ENCODE peak calls at places on chromosome 15, in four cellular contexts. H is neuronal stem cell, A is H9, D is mesenchymal stem cell. K is an unnamed sample.

GRCh38 chr15:27481768-27482167 is 510.8 kb downstream of the GABRG3 start:
- DNase-seq in H (no peak), A (peak; percentile 62), D (no peak), K (no peak)

GRCh38 chr15:70269991-70270751 is 172.5 kb upstream of the TLE3 start:
- DNase-seq in H (no peak), A (no peak), D (no peak), K (no peak)

GRCh38 chr15:57708047-57708446 is 1.5 kb downstream of the POLR2M start:
- DNase-seq in H (no peak), A (no peak), D (peak; percentile 74), K (no peak)

GRCh38 chr15:91780387-91780786 is 73.1 kb upstream of the SLCO3A1 start:
- DNase-seq in H (no peak), A (no peak), D (no peak), K (no peak)

GRCh38 chr15:61383421-61383820 is 154.3 kb upstream of the RORA start:
- DNase-seq in H (no peak), A (no peak), D (peak; percentile 44), K (peak; percentile 30)

GRCh38 chr15:48120751-48121150 is at the start of gene SLC24A5:
- DNase-seq in H (no peak), A (no peak), D (no peak), K (no peak)

GRCh38 chr15:25875551-25875950 is 12.4 kb upstream of the ATP10A start:
- DNase-seq in H (no peak), A (no peak), D (no peak), K (no peak)

GRCh38 chr15:55816017-55816416 is 73.1 kb upstream of the PRTG start:
- DNase-seq in H (no peak), A (no peak), D (peak; percentile 41), K (no peak)

GRCh38 chr15:68483165-68483564 is 51.2 kb upstream of the ITGA11 start:
- DNase-seq in H (no peak), A (no peak), D (no peak), K (no peak)

GRCh38 chr15:63466378-63467192 is 37.8 kb upstream of the USP3 start:
- DNase-seq in H (peak; percentile 43), A (peak; percentile 67), D (peak; percentile 76), K (peak; percentile 31)

GRCh38 chr15:63469190-63469589 is 35.2 kb upstream of the USP3 start:
- DNase-seq in H (no peak), A (no peak), D (no peak), K (no peak)

GRCh38 chr15:88908123-88908522 is 5.1 kb downstream of the MFGE8 start:
- DNase-seq in H (no peak), A (no peak), D (no peak), K (no peak)

GRCh38 chr15:101799665-101800064 is 3.6 kb upstream of the OR4F6 start:
- DNase-seq in H (no peak), A (no peak), D (no peak), K (no peak)

GRCh38 chr15:90072978-90073640 is 29.2 kb downstream of the IDH2 start:
- DNase-seq in H (no peak), A (peak; percentile 27), D (no peak), K (no peak)

GRCh38 chr15:85361306-85361705 is 19.1 kb upstream of the AKAP13 start:
- DNase-seq in H (no peak), A (no peak), D (no peak), K (no peak)

GRCh38 chr15:76340802-76341365 is 4.3 kb downstream of the ISL2 start:
- DNase-seq in H (no peak), A (peak; percentile 40), D (no peak), K (peak; percentile 42)

GRCh38 chr15:36501063-36501678 is 78.3 kb upstream of the CDIN1 start:
- DNase-seq in H (peak; percentile 51), A (peak; percentile 52), D (peak; percentile 76), K (no peak)

GRCh38 chr15:76058714-76059319 is 968 bp upstream of the TMEM266 start:
- DNase-seq in H (peak; percentile 15), A (peak; percentile 52), D (no peak), K (peak; percentile 5)

GRCh38 chr15:70308011-70308761 is 210.5 kb upstream of the TLE3 start:
- DNase-seq in H (no peak), A (no peak), D (no peak), K (no peak)

GRCh38 chr15:56943398-56943797 is 25.0 kb downstream of the TCF12 start:
- DNase-seq in H (no peak), A (no peak), D (no peak), K (no peak)

GRCh38 chr15:99268431-99268830 is 17.1 kb downstream of the LRRC28 start:
- DNase-seq in H (no peak), A (no peak), D (no peak), K (no peak)

DNA sequence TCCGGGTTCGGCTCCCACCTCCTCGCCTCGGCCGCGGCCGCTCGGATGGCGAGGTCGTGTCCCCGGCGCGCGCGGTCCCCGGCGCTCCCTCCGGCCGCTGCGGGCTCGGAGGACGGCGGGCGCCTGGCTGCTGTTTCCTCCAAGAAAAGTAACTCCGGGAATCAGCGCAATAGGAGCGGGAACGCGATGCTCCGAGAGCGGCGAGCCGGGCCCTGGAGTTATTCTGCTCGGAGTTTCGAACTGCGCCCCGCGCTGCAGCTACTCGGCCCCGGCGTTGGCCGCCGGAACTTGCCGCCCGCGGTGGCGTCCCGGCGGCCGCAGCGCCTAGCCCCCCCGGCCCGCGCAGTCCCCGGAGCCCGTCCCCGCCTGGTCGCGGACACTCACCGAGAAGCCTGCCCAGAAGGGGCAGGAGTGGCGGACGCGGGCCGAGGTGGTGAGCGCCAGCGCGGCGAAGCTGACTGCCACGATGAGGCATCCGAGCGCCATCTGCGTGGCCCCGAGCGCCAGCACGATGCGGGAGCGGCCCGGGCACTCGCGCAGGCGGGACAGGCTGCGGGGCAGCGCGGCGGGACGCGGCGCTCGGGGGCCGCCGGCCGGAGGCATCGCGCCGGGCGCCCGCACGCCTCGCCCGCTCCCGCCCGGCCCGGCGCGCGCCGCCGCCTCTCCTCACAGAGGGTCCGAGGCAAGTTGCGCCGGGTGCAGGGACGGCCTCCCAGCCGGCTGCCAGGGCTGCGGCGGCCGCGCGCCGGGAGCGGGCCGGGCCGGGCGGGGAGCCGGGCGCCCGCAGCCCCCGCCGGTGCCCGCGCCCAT is 251.9 kb downstream of the TJP1 start:
- DNase-seq in H (peak; percentile 41), A (no peak), D (peak; percentile 5), K (peak; percentile 17)
- H2AFZ ChIP-seq in H (peak overlapping the region; percentile 97), A (no peak overlapping the region), D (no peak overlapping the region), K (peak overlapping the region; percentile 85)

GRCh38 chr15:74954515-74954914 is 2.1 kb downstream of the RPP25 start:
- DNase-seq in H (no peak), A (no peak), D (peak; percentile 88), K (peak; percentile 26)
- H3K4me1 ChIP-seq in H (peaks cover 26% of the 10 kb centered on the region), A (no peaks in the 10 kb centered on the region), D (peaks cover 33% of the 10 kb centered on the region), K (peaks cover 13% of the 10 kb centered on the region)

GRCh38 chr15:31499953-31500808 is 173.5 kb downstream of the KLF13 start:
- DNase-seq in H (no peak), A (peak; percentile 23), D (no peak), K (no peak)
- H4K8ac ChIP-seq in H (no peak overlapping the region), A (no peak overlapping the region), D (no peak overlapping the region), K (peak overlapping the region; percentile 43)

GRCh38 chr15:96002890-96003859 is 327.3 kb upstream of the NR2F2 start:
- DNase-seq in H (no peak), A (no peak), D (no peak), K (no peak)
- H2AFZ ChIP-seq in H (no peak overlapping the region), A (no peak overlapping the region), D (no peak overlapping the region), K (no peak overlapping the region)

GRCh38 chr15:41566121-41566885 is 7.3 kb downstream of the TYRO3 start:
- DNase-seq in H (no peak), A (no peak), D (no peak), K (no peak)

GRCh38 chr15:41567261-41567660 is 8.2 kb downstream of the TYRO3 start:
- DNase-seq in H (no peak), A (no peak), D (no peak), K (no peak)

GRCh38 chr15:41567870-41568269 is 8.9 kb downstream of the TYRO3 start:
- DNase-seq in H (peak; percentile 33), A (peak; percentile 61), D (no peak), K (no peak)

GRCh38 chr15:41570764-41571163 is 11.8 kb downstream of the TYRO3 start:
- DNase-seq in H (no peak), A (no peak), D (no peak), K (no peak)

DNA sequence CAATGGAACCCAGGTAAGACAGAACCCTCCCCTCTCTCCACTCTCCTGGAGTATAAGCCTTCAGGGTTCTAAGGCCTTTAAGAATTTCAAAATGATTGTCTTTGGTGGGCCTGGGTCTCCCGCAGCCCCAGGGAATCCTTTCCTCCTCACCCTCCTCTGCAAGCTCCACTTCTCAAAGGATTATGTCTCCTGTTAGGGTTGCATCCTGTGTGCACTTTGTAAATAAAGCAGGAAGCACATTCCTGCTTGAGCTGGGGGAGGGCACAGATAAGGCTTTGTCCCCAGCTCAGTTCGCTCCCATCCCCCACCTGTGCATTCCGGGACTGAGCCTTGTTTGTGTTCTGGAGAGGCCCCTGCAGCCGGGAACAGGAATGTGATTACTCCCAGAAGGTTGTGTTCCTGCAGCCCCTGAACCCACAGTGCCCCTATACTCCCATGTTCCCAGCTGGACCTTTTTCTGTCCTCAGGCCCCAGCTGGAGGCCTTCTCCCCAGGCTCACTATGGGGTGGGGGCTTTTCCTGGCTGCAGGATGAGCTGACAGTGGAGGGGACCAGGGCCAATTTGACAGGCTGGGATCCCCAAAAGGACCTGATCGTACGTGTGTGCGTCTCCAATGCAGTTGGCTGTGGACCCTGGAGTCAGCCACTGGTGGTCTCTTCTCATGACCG is 9.5 kb downstream of the TYRO3 start:
- DNase-seq in H (peak; percentile 86), A (peak; percentile 89), D (peak; percentile 64), K (no peak)
- H3K4me1 ChIP-seq in H (peaks cover 36% of the 10 kb centered on the region), A (peaks cover 22% of the 10 kb centered on the region), D (peaks cover 24% of the 10 kb centered on the region), K (peaks cover 31% of the 10 kb centered on the region)

DNA sequence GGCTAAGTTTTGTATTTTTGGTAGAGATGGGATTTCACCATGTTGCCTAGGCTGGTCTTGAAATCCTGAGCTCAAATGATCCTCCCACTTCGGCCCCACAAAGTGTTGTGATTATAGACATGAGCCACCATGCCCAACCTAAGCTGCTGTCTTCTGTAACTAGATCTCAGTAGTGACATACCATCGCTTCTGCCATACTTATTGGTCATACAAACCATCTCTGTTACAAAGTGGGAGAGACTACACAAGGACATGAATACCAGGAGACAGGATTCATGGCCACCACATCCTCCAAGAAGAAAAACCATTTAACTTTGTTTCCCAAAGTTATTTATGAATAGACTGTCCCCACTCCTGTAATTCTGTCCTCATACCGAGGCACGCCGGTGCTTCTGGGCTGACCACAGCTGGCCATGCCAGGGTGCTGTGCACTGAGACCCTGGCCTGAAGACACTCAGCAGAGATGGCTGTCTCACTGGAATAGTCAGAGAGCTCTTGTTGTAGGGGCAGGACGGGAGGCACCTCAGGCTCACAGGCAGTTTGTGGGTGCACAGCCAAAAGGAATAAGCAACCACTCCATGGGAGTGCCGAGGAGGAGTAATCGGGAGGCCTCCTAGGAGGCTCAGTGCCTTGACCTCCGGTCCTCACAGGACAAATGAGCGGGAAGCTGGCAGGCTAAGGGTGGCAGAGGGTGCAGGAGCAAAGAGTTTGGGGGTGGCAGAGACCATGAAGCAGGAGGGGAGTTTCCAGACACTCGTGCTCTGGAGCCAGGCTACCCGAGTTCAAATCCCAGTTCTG is 81.5 kb downstream of the SMAD6 start:
- DNase-seq in H (no peak), A (no peak), D (peak; percentile 59), K (no peak)
- H4K8ac ChIP-seq in H (no peak overlapping the region), A (no peak overlapping the region), D (no peak overlapping the region), K (no peak overlapping the region)

GRCh38 chr15:83010709-83011270 is 649 bp downstream of the C15orf40 start:
- DNase-seq in H (peak; percentile 49), A (peak; percentile 70), D (peak; percentile 82), K (peak; percentile 74)
- H2AFZ ChIP-seq in H (peak overlapping the region; percentile 80), A (no peak overlapping the region), D (peak overlapping the region; percentile 59), K (peak overlapping the region; percentile 76)

K was measured in trophoblast cell.